ENCODE peak calls at places on chromosome 6, in seven cellular contexts. One of them, this sample, is unnamed.

GRCh38 chr6:9659848-9660247 is 755.0 kb downstream of the TFAP2A start:
- DNase-seq in prostate gland: no peak
- DNase-seq in Peyer's patch: no peak
- DNase-seq in heart right ventricle: no peak
- DNase-seq in cardiac muscle cell: no peak
- DNase-seq in effector memory CD4-positive, alpha-beta T cell: no peak
- DNase-seq in colonic mucosa: no peak
- DNase-seq in this sample: no peak

GRCh38 chr6:166988674-166989201 is 10.5 kb upstream of the CEP43 start:
- DNase-seq in prostate gland: peak; percentile 49
- DNase-seq in Peyer's patch: no peak
- DNase-seq in heart right ventricle: no peak
- DNase-seq in cardiac muscle cell: no peak
- DNase-seq in effector memory CD4-positive, alpha-beta T cell: no peak
- DNase-seq in colonic mucosa: no peak
- DNase-seq in this sample: no peak

GRCh38 chr6:107323133-107323785 is 136.1 kb downstream of the PDSS2 start:
- DNase-seq in prostate gland: no peak
- DNase-seq in Peyer's patch: no peak
- DNase-seq in heart right ventricle: no peak
- DNase-seq in cardiac muscle cell: no peak
- DNase-seq in effector memory CD4-positive, alpha-beta T cell: no peak
- DNase-seq in colonic mucosa: no peak
- DNase-seq in this sample: peak; percentile 65

GRCh38 chr6:87944541-87944954 is 103.1 kb upstream of the SPACA1 start:
- DNase-seq in prostate gland: peak; percentile 90
- DNase-seq in Peyer's patch: no peak
- DNase-seq in heart right ventricle: peak; percentile 71
- DNase-seq in cardiac muscle cell: peak; percentile 69
- DNase-seq in effector memory CD4-positive, alpha-beta T cell: no peak
- DNase-seq in colonic mucosa: no peak
- DNase-seq in this sample: peak; percentile 33

GRCh38 chr6:16296061-16296670 is 57.8 kb downstream of the GMPR start:
- DNase-seq in prostate gland: no peak
- DNase-seq in Peyer's patch: no peak
- DNase-seq in heart right ventricle: no peak
- DNase-seq in cardiac muscle cell: no peak
- DNase-seq in effector memory CD4-positive, alpha-beta T cell: no peak
- DNase-seq in colonic mucosa: no peak
- DNase-seq in this sample: no peak

GRCh38 chr6:47934023-47934422 is 152.2 kb downstream of the OPN5 start:
- DNase-seq in prostate gland: no peak
- DNase-seq in Peyer's patch: no peak
- DNase-seq in heart right ventricle: peak; percentile 11
- DNase-seq in cardiac muscle cell: no peak
- DNase-seq in effector memory CD4-positive, alpha-beta T cell: no peak
- DNase-seq in colonic mucosa: no peak
- DNase-seq in this sample: no peak

GRCh38 chr6:23183846-23184245 is 614.5 kb downstream of the HDGFL1 start:
- DNase-seq in prostate gland: no peak
- DNase-seq in Peyer's patch: no peak
- DNase-seq in heart right ventricle: no peak
- DNase-seq in cardiac muscle cell: no peak
- DNase-seq in effector memory CD4-positive, alpha-beta T cell: no peak
- DNase-seq in colonic mucosa: no peak
- DNase-seq in this sample: no peak

GRCh38 chr6:16320533-16321340 is 82.3 kb downstream of the GMPR start:
- DNase-seq in prostate gland: no peak
- DNase-seq in Peyer's patch: no peak
- DNase-seq in heart right ventricle: no peak
- DNase-seq in cardiac muscle cell: no peak
- DNase-seq in effector memory CD4-positive, alpha-beta T cell: no peak
- DNase-seq in colonic mucosa: no peak
- DNase-seq in this sample: peak; percentile 58

GRCh38 chr6:124772733-124773319 is 189.4 kb upstream of the RNF217 start:
- DNase-seq in prostate gland: no peak
- DNase-seq in Peyer's patch: no peak
- DNase-seq in heart right ventricle: no peak
- DNase-seq in cardiac muscle cell: peak; percentile 15
- DNase-seq in effector memory CD4-positive, alpha-beta T cell: no peak
- DNase-seq in colonic mucosa: no peak
- DNase-seq in this sample: peak; percentile 18

GRCh38 chr6:74075323-74075722 is 379.3 kb downstream of the CD109 start:
- DNase-seq in prostate gland: no peak
- DNase-seq in Peyer's patch: no peak
- DNase-seq in heart right ventricle: peak; percentile 11
- DNase-seq in cardiac muscle cell: no peak
- DNase-seq in effector memory CD4-positive, alpha-beta T cell: no peak
- DNase-seq in colonic mucosa: peak; percentile 21
- DNase-seq in this sample: no peak

DNA sequence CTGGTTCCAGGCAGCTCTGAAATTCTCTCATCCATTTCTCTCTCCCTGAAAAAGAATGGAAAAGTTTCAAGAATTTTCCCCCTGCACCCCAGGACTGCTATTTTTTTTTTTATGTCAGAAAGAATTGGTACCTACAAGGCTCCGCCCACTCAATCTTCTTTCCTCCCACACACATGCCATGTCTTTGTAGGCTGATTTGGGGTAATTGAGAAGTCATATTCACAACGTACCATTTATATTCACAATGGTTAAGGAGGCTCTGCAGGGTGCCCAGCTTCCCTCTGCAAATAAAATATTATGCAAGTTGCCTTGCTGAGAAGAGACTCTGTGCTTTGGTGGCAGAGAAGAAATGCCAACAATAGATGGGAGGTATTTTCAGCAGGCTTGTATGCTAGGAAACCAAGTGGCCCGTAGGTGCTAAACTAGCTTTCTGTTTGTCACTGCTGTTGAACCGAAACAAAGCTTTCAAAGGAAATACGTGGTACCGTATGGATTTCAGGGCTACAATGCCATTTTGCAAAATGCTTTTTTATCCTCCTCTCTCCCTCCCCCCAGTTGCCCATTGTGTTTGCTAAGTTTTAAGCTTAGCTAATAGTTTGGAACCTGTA is 150.0 kb downstream of the PHACTR1 start:
- DNase-seq in prostate gland: no peak
- DNase-seq in Peyer's patch: no peak
- DNase-seq in heart right ventricle: no peak
- DNase-seq in cardiac muscle cell: no peak
- DNase-seq in effector memory CD4-positive, alpha-beta T cell: no peak
- DNase-seq in colonic mucosa: no peak
- DNase-seq in this sample: no peak
- H3K27me3 ChIP-seq in prostate gland: no peaks in the 10 kb centered on the region
- H3K27me3 ChIP-seq in Peyer's patch: no peaks in the 10 kb centered on the region
- H3K27me3 ChIP-seq in heart right ventricle: peaks cover 40% of the 10 kb centered on the region
- H3K27me3 ChIP-seq in cardiac muscle cell: peaks cover 95% of the 10 kb centered on the region
- H3K27me3 ChIP-seq in effector memory CD4-positive, alpha-beta T cell: no peaks in the 10 kb centered on the region
- H3K27me3 ChIP-seq in colonic mucosa: no peaks in the 10 kb centered on the region
- H3K27me3 ChIP-seq in this sample: no peaks in the 10 kb centered on the region

DNA sequence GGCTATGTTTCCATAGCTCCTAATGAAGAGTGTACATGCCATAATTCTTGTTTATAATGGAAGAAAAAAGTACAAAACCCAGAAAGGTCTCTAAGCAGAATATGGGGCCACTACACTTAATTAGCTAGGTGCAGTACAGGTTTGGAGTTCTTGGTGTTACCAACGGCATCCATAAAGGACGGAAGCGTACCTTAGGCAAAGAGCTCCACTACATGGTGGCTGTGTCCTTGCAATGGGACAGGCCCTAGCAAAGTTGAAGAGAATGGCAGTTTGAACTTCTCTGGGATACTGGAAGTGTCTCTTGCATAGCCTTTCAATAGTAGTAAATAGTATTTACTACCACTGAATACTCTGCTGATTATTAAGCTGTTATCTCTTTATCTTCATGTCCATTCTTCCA is 371.7 kb upstream of the MMS22L start:
- DNase-seq in prostate gland: no peak
- DNase-seq in Peyer's patch: no peak
- DNase-seq in heart right ventricle: no peak
- DNase-seq in cardiac muscle cell: no peak
- DNase-seq in effector memory CD4-positive, alpha-beta T cell: no peak
- DNase-seq in colonic mucosa: no peak
- DNase-seq in this sample: no peak
- H3K4me1 ChIP-seq in prostate gland: no peaks in the 10 kb centered on the region
- H3K4me1 ChIP-seq in Peyer's patch: no peaks in the 10 kb centered on the region
- H3K4me1 ChIP-seq in heart right ventricle: no peaks in the 10 kb centered on the region
- H3K4me1 ChIP-seq in cardiac muscle cell: peaks cover 7% of the 10 kb centered on the region
- H3K4me1 ChIP-seq in effector memory CD4-positive, alpha-beta T cell: no peaks in the 10 kb centered on the region
- H3K4me1 ChIP-seq in colonic mucosa: no peaks in the 10 kb centered on the region
- H3K4me1 ChIP-seq in this sample: no peaks in the 10 kb centered on the region

GRCh38 chr6:122977180-122977579 is 18.9 kb upstream of the CLVS2 start:
- DNase-seq in prostate gland: no peak
- DNase-seq in Peyer's patch: no peak
- DNase-seq in heart right ventricle: no peak
- DNase-seq in cardiac muscle cell: no peak
- DNase-seq in effector memory CD4-positive, alpha-beta T cell: no peak
- DNase-seq in colonic mucosa: no peak
- DNase-seq in this sample: no peak
- H3K27me3 ChIP-seq in prostate gland: no peaks in the 10 kb centered on the region
- H3K27me3 ChIP-seq in Peyer's patch: no peaks in the 10 kb centered on the region
- H3K27me3 ChIP-seq in heart right ventricle: no peaks in the 10 kb centered on the region
- H3K27me3 ChIP-seq in cardiac muscle cell: no peaks in the 10 kb centered on the region
- H3K27me3 ChIP-seq in effector memory CD4-positive, alpha-beta T cell: no peaks in the 10 kb centered on the region
- H3K27me3 ChIP-seq in colonic mucosa: no peaks in the 10 kb centered on the region
- H3K27me3 ChIP-seq in this sample: no peaks in the 10 kb centered on the region

GRCh38 chr6:108558372-108559096 is 2.2 kb upstream of the FOXO3 start:
- DNase-seq in prostate gland: peak; percentile 99
- DNase-seq in Peyer's patch: peak; percentile 99
- DNase-seq in heart right ventricle: peak; percentile 98
- DNase-seq in cardiac muscle cell: peak; percentile 100
- DNase-seq in effector memory CD4-positive, alpha-beta T cell: peak; percentile 94
- DNase-seq in colonic mucosa: peak; percentile 98
- DNase-seq in this sample: peak; percentile 99
- H3K4me1 ChIP-seq in prostate gland: no peaks in the 10 kb centered on the region
- H3K4me1 ChIP-seq in Peyer's patch: peaks cover 4% of the 10 kb centered on the region
- H3K4me1 ChIP-seq in heart right ventricle: peaks cover 37% of the 10 kb centered on the region
- H3K4me1 ChIP-seq in cardiac muscle cell: peaks cover 8% of the 10 kb centered on the region
- H3K4me1 ChIP-seq in effector memory CD4-positive, alpha-beta T cell: peaks cover 12% of the 10 kb centered on the region
- H3K4me1 ChIP-seq in colonic mucosa: peaks cover 6% of the 10 kb centered on the region
- H3K4me1 ChIP-seq in this sample: peaks cover 6% of the 10 kb centered on the region

DNA sequence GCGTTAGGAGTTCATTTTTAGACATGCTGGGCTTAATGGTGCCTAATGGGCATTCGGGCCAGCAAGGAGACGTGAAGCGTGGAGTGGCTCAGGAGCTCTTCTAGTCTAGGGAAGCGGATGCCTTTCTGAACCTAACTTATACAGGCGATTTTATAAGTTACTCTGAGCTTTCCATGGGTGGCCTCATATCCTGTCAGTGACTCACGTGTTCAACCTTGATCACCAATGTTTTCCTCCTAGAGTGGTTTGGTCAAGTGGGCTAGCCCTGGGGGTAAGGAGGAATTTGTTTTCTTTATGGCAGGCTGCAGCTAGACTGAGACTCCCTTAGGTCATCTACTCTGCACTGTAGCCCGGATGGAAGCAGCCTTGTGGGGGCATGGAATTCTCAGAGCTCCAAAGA is 52.1 kb downstream of the PLAGL1 start:
- DNase-seq in prostate gland: no peak
- DNase-seq in Peyer's patch: no peak
- DNase-seq in heart right ventricle: no peak
- DNase-seq in cardiac muscle cell: no peak
- DNase-seq in effector memory CD4-positive, alpha-beta T cell: no peak
- DNase-seq in colonic mucosa: no peak
- DNase-seq in this sample: peak; percentile 39
- H3K27me3 ChIP-seq in prostate gland: no peaks in the 10 kb centered on the region
- H3K27me3 ChIP-seq in Peyer's patch: no peaks in the 10 kb centered on the region
- H3K27me3 ChIP-seq in heart right ventricle: no peaks in the 10 kb centered on the region
- H3K27me3 ChIP-seq in cardiac muscle cell: peaks cover 23% of the 10 kb centered on the region
- H3K27me3 ChIP-seq in effector memory CD4-positive, alpha-beta T cell: no peaks in the 10 kb centered on the region
- H3K27me3 ChIP-seq in colonic mucosa: no peaks in the 10 kb centered on the region
- H3K27me3 ChIP-seq in this sample: no peaks in the 10 kb centered on the region

GRCh38 chr6:56593801-56594318 is 48.8 kb downstream of the DST start:
- DNase-seq in prostate gland: no peak
- DNase-seq in Peyer's patch: no peak
- DNase-seq in heart right ventricle: no peak
- DNase-seq in cardiac muscle cell: no peak
- DNase-seq in effector memory CD4-positive, alpha-beta T cell: no peak
- DNase-seq in colonic mucosa: no peak
- DNase-seq in this sample: no peak
- H3K4me1 ChIP-seq in prostate gland: no peaks in the 10 kb centered on the region
- H3K4me1 ChIP-seq in Peyer's patch: no peaks in the 10 kb centered on the region
- H3K4me1 ChIP-seq in heart right ventricle: peaks cover 25% of the 10 kb centered on the region
- H3K4me1 ChIP-seq in cardiac muscle cell: no peaks in the 10 kb centered on the region
- H3K4me1 ChIP-seq in effector memory CD4-positive, alpha-beta T cell: peaks cover 5% of the 10 kb centered on the region
- H3K4me1 ChIP-seq in colonic mucosa: no peaks in the 10 kb centered on the region
- H3K4me1 ChIP-seq in this sample: no peaks in the 10 kb centered on the region

GRCh38 chr6:42720739-42721138 is 1.7 kb downstream of the PRPH2 start:
- DNase-seq in prostate gland: no peak
- DNase-seq in Peyer's patch: no peak
- DNase-seq in heart right ventricle: no peak
- DNase-seq in cardiac muscle cell: no peak
- DNase-seq in effector memory CD4-positive, alpha-beta T cell: no peak
- DNase-seq in colonic mucosa: no peak
- DNase-seq in this sample: no peak
- H3K27me3 ChIP-seq in prostate gland: no peaks in the 10 kb centered on the region
- H3K27me3 ChIP-seq in Peyer's patch: no peaks in the 10 kb centered on the region
- H3K27me3 ChIP-seq in heart right ventricle: no peaks in the 10 kb centered on the region
- H3K27me3 ChIP-seq in cardiac muscle cell: no peaks in the 10 kb centered on the region
- H3K27me3 ChIP-seq in effector memory CD4-positive, alpha-beta T cell: no peaks in the 10 kb centered on the region
- H3K27me3 ChIP-seq in colonic mucosa: no peaks in the 10 kb centered on the region
- H3K27me3 ChIP-seq in this sample: no peaks in the 10 kb centered on the region